ENCODE peak calls at places on chromosomes 3 and 15, in seven cellular contexts. Z is neural crest cell; D is CD8-positive, alpha-beta T cell; S is AG09309; G is HFFc6; J is HepG2; V is SK-N-SH. I is an unnamed sample.

GRCh38 chr15:39616731-39617455 is 36.0 kb downstream of the THBS1 start:
- DNase-seq in Z (no peak), D (no peak), S (no peak), G (no peak), J (no peak), V (no peak), I (no peak)

GRCh38 chr3:38649500-38650247 is at the start of gene SCN5A:
- DNase-seq in Z (no peak), D (peak), S (no peak), G (no peak), J (no peak), V (peak), I (no peak)

GRCh38 chr3:107997666-107998065 is 93.2 kb downstream of the CD47 start:
- DNase-seq in Z (no peak), D (no peak), S (no peak), G (no peak), J (no peak), V (no peak), I (no peak)

GRCh38 chr15:59522988-59523461 is 85.0 kb downstream of the FAM81A start:
- DNase-seq in Z (no peak), D (peak), S (no peak), G (no peak), J (no peak), V (no peak), I (no peak)

GRCh38 chr3:13114811-13115615 is 41.8 kb upstream of the IQSEC1 start:
- DNase-seq in Z (no peak), D (no peak), S (no peak), G (no peak), J (no peak), V (no peak), I (no peak)

GRCh38 chr3:126197854-126198584 is 17.6 kb upstream of the ALDH1L1 start:
- DNase-seq in Z (peak), D (peak), S (no peak), G (peak), J (peak), V (peak), I (peak)

GRCh38 chr3:129576514-129577345 is 29.7 kb downstream of the PLXND1 start:
- DNase-seq in Z (no peak), D (peak), S (no peak), G (no peak), J (peak), V (no peak), I (no peak)

GRCh38 chr15:75718326-75718725 is 5.7 kb upstream of the CSPG4 start:
- DNase-seq in Z (no peak), D (no peak), S (no peak), G (peak), J (no peak), V (peak), I (no peak)

GRCh38 chr3:22103423-22103822 is 352.4 kb upstream of the ZNF385D start:
- DNase-seq in Z (no peak), D (no peak), S (no peak), G (no peak), J (no peak), V (no peak), I (no peak)
- TF ChIP-seq CTCF in Z (no peak), D (no peak), S (no peak), G (no peak), J (no peak), V (no peak), I (no peak)

DNA sequence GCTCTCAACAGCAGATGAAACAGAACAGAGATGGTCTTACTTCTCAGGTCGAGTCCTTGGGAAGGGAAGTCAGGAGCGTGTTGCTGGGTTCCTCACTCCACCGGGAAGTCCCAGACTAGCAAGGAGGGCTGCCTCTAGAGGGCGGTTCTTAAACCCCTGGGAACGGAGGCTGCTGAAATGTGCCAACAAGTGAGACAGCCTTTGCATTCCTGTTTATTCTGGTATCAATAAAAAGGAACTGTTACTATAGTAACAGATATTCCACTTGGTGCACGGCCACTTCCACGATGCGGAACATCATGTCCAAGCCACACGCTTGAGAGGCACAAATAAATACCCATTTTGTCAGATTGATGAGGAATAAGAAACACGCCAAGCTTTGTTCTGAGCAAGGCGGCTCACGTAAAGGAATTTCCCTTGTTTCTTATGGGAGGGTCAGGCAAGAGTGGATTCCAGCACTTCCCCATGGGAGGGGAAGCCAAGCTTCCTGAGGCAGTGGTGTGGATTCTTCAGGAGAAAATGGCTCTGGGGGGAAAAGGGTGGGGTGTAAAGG is at the start of gene FAM107A:
- DNase-seq in Z (no peak), D (no peak), S (peak), G (no peak), J (no peak), V (no peak), I (peak)
- TF ChIP-seq CTCF in Z (no peak), D (no peak), S (peak), G (no peak), J (no peak), V (no peak), I (peak)

GRCh38 chr15:40906101-40906946 is 12.1 kb downstream of the VPS18 start:
- DNase-seq in Z (peak), D (peak), S (peak), G (peak), J (peak), V (peak), I (peak)
- TF ChIP-seq CTCF in Z (peak), D (peak), S (peak), G (peak), J (peak), V (peak), I (peak)

DNA sequence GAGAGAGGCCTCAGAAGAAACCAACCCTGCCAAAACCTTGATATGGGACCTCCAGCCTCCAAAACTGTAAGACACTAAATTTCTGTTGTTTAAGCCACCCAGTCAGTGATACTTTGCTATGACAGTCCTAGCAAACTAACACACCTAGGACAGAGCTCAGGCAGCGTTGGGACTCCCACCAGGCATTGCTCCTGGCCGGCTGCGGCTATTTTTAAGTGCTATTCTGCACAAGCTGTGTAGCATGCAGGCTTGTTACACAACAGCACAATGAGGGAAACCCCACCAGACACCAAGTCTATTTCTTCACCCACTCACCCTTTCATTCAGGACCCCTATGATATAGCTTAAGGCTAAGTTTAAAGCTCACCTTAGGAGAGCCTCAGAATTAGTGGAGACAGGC is 47.0 kb upstream of the GNB5 start:
- DNase-seq in Z (no peak), D (no peak), S (no peak), G (no peak), J (no peak), V (no peak), I (no peak)
- TF ChIP-seq CTCF in Z (no peak), D (no peak), S (no peak), G (no peak), J (no peak), V (no peak), I (no peak)

DNA sequence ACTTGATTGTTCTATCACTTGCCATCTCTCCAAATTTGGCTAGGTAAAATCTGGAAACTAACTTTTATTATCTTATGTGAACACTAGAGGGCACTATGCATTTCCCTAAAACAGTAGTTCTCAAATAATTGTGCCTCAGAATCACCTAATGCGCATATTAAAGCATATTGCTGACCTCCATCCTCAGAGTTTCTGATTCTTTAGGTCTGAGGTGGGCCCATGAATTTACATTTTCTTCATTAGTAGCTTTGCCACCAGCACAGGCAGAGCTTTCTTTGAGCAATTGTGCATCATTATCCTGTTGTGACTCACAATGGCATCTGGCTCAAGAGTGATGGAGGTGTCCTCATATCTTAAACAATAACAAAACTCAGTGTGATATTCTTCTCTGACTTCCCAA is 17.5 kb upstream of the BCHE start:
- DNase-seq in Z (no peak), D (no peak), S (no peak), G (no peak), J (peak), V (peak), I (no peak)
- TF ChIP-seq CTCF in Z (peak), D (peak), S (no peak), G (peak), J (peak), V (peak), I (peak)

GRCh38 chr3:194908972-194909371 is 223.3 kb downstream of the FAM43A start:
- DNase-seq in Z (no peak), D (no peak), S (no peak), G (no peak), J (no peak), V (peak), I (no peak)
- TF ChIP-seq CTCF in Z (no peak), D (no peak), S (no peak), G (no peak), J (no peak), V (no peak), I (no peak)

DNA sequence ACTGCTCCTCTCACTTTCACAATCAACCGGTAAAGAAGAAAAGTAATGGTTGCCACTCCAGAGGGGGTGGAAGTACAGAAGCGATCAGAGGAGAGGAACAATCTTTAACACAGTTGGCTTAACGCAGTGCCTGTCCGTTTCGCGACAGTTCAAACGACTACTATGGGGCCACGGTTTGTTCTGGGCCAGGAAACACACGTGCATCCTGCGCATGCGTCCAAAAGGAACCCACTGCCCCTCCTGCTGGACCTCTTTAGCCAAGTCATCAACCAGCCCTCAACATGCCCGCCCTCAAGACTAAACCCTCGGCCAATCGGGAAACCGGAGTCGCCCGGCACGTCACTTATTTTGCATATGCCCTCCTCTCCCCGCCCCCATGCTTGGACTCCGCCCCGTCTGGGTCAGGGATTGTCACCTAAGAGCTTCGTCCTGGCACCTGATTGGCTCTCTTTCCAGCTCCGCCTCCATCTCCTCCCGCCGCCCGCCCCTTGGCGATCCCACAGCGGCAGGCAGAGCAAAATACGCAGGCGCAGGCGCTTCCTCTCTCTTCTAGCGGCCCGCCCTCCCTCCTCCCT is 345 bp upstream of the CDV3 start:
- DNase-seq in Z (peak), D (peak), S (peak), G (peak), J (peak), V (peak), I (peak)
- TF ChIP-seq CTCF in Z (no peak), D (no peak), S (no peak), G (peak), J (peak), V (no peak), I (peak)

DNA sequence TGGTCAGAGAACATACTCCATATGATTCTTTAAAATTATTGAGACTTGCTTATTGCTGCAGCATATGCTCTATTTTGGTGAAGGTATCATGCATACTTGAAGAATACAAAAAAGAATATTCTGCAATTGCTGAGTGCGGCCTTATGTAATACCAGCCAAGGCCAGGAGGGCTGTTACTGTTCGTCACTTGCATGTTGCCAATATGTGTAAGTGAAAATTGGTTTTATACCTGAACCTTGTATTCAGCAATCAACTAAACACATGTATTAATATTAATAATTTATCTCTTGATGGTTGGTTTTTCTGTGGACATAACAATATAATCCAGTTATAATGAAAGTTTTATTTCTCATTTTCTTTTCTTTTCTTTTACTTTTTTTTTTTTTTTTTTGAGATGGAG is 13.9 kb upstream of the GABRA5 start:
- DNase-seq in Z (no peak), D (no peak), S (no peak), G (no peak), J (no peak), V (no peak), I (no peak)
- TF ChIP-seq CTCF in Z (no peak), D (no peak), S (no peak), G (peak), J (no peak), V (no peak), I (no peak)

GRCh38 chr3:169662215-169663070 is 1.1 kb downstream of the MECOM start:
- DNase-seq in Z (peak), D (no peak), S (no peak), G (peak), J (peak), V (peak), I (no peak)
- TF ChIP-seq CTCF in Z (peak), D (peak), S (peak), G (peak), J (peak), V (peak), I (peak)